ENCODE peak calls at places on chromosomes 4 and X, in eight cellular contexts. X is prostate gland, G is AG09309, M is IMR-90, V is mammary epithelial cell, I is heart right ventricle, P is tibial nerve, O is fibroblast of the aortic adventitia. K is an unnamed sample.

GRCh38 chrX:12206413-12206812 is 68.1 kb downstream of the FRMPD4 start:
- DNase-seq in V (peak), I (no peak), G (no peak), X (no peak), P (no peak), O (no peak), M (no peak), K (no peak)

GRCh38 chr4:40211224-40212185 is 14.7 kb downstream of the RHOH start:
- DNase-seq in M (peak), X (no peak), G (no peak), V (no peak), I (no peak), O (no peak), P (no peak), K (no peak)

GRCh38 chrX:87525771-87526229 is 8.2 kb downstream of the KLHL4 start:
- DNase-seq in G (no peak), V (peak), P (no peak), M (peak), O (peak), I (no peak), X (no peak), K (peak)

GRCh38 chr4:104859601-104860000 is 287.1 kb upstream of the TET2 start:
- DNase-seq in X (no peak), V (no peak), P (no peak), I (no peak), G (no peak), M (no peak), O (no peak), K (no peak)

GRCh38 chr4:145375416-145375815 is 106.2 kb upstream of the SMAD1 start:
- DNase-seq in O (no peak), X (no peak), P (no peak), I (no peak), G (no peak), M (no peak), V (no peak), K (no peak)

GRCh38 chr4:153497988-153498967 is 32.1 kb downstream of the TMEM131L start:
- DNase-seq in O (peak), M (peak), V (no peak), I (no peak), P (no peak), G (peak), X (no peak), K (no peak)

GRCh38 chr4:55491486-55491885 is 55.2 kb downstream of the CLOCK start:
- DNase-seq in V (no peak), I (no peak), M (peak), X (no peak), G (no peak), P (no peak), O (peak), K (no peak)

GRCh38 chr4:3630934-3631585 is 98.8 kb upstream of the LRPAP1 start:
- DNase-seq in X (no peak), O (no peak), V (no peak), G (no peak), M (no peak), P (no peak), I (no peak), K (no peak)

GRCh38 chr4:152104286-152104685 is 343.5 kb upstream of the GATB start:
- DNase-seq in I (no peak), G (no peak), X (no peak), V (no peak), O (no peak), M (no peak), P (no peak), K (no peak)

GRCh38 chr4:8829584-8829983 is 42.1 kb downstream of the HMX1 start:
- DNase-seq in V (no peak), I (no peak), O (no peak), P (no peak), G (no peak), M (no peak), X (no peak), K (no peak)

GRCh38 chr4:71027611-71028010 is 34.2 kb downstream of the DCK start:
- DNase-seq in M (no peak), V (no peak), X (no peak), G (no peak), I (no peak), P (no peak), O (no peak), K (no peak)

GRCh38 chr4:118120120-118120760 is 86.0 kb downstream of the NDST3 start:
- DNase-seq in X (no peak), M (no peak), I (no peak), G (no peak), V (no peak), O (no peak), P (no peak), K (no peak)

GRCh38 chr4:2096073-2096609 is 37.0 kb downstream of the NAT8L start:
- DNase-seq in V (peak), I (no peak), M (no peak), P (no peak), O (no peak), G (no peak), X (no peak), K (peak)

GRCh38 chrX:21493226-21493850 is 119.1 kb downstream of the CNKSR2 start:
- DNase-seq in P (no peak), X (no peak), V (peak), I (no peak), G (no peak), O (peak), M (peak), K (no peak)

GRCh38 chrX:102995316-102995715 is 58.2 kb downstream of the RAB40AL start:
- DNase-seq in O (peak), M (no peak), G (no peak), X (no peak), V (no peak), P (no peak), I (no peak), K (no peak)

GRCh38 chr4:139223682-139224317 is 46.8 kb upstream of the ELF2 start:
- DNase-seq in P (peak), I (peak), X (no peak), G (no peak), M (peak), V (peak), O (peak), K (peak)

GRCh38 chr4:123438031-123438430 is 41.4 kb downstream of the SPRY1 start:
- DNase-seq in M (no peak), I (no peak), P (no peak), X (peak), V (no peak), O (peak), G (no peak), K (peak)

GRCh38 chrX:125407314-125407713 is 87.6 kb downstream of the TEX13C start:
- DNase-seq in V (no peak), M (no peak), X (no peak), P (no peak), I (no peak), O (no peak), G (no peak), K (no peak)

GRCh38 chr4:182022899-182023298 is 220.3 kb upstream of the TENM3 start:
- DNase-seq in O (no peak), G (no peak), I (no peak), P (no peak), M (peak), X (no peak), V (no peak), K (no peak)

GRCh38 chr4:37400326-37400881 is 155.9 kb downstream of the NWD2 start:
- DNase-seq in P (no peak), G (no peak), I (no peak), M (no peak), O (no peak), X (no peak), V (no peak), K (no peak)

GRCh38 chr4:123399638-123400358 is 3.2 kb downstream of the SPRY1 start:
- DNase-seq in M (no peak), X (peak), G (no peak), P (peak), O (peak), V (peak), I (peak), K (peak)

GRCh38 chr4:47471064-47471463 is 7.6 kb upstream of the COMMD8 start:
- DNase-seq in X (no peak), G (no peak), P (no peak), M (no peak), V (no peak), O (no peak), I (no peak), K (no peak)

GRCh38 chrX:19372170-19373033 is 28.7 kb downstream of the PDHA1 start:
- DNase-seq in O (peak), M (peak), P (peak), G (no peak), V (peak), X (peak), I (peak), K (peak)

GRCh38 chrX:110180176-110180927 is 137.5 kb downstream of the AMMECR1 start:
- DNase-seq in O (peak), I (peak), V (peak), X (no peak), M (peak), G (peak), P (no peak), K (peak)

GRCh38 chr4:139564502-139564901 is 8.5 kb upstream of the SETD7 start:
- DNase-seq in V (no peak), I (no peak), G (no peak), X (no peak), P (no peak), O (no peak), M (no peak), K (no peak)

DNA sequence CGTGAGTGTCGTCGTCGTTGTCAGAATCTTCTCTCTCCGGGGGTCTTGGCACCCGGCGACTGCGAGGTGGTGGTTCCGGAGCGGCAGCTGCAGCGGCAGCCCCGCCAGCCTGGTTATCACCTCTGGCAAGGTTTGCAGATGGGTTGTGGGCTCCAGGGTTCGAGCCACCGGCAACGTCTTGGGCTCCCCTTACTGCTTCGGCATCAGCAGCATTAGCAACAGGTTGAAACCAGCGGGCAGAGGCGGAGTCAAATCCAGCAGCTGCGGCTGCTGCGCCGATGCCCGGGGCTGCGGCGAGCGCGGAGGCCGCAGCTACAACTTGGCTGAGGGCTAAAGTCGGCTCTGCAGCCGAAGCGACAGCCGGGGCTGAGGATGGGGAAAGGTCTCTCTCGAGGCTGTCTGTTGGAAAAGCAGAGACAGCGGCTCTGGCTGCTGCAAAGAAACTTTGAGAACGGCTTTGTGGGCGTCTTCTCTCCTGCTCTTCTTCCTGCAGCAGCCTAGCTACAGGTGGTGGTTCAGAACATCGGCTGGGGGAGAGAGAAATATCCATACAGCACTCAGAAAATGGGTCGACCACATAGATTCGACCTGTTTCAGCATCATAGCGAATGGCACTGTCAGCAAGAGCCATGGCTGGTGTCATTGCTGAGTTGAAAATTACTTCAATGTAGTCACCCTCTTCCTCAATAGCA is 3.6 kb downstream of the IRS4 start:
- DNase-seq in O (no peak), V (no peak), G (no peak), I (no peak), M (no peak), P (no peak), X (no peak), K (peak)
- H3K4me3 ChIP-seq in O (no peak), V (no peak), G (no peak), I (no peak), M (no peak), P (no peak), X (no peak), K (no peak)

GRCh38 chr4:14837860-14838259 is 164.4 kb upstream of the CPEB2 start:
- DNase-seq in P (no peak), O (no peak), V (no peak), X (no peak), M (no peak), G (no peak), I (no peak), K (no peak)
- TF ChIP-seq CTCF in P (no peak), O (no peak), V (no peak), X (no peak), M (no peak), G (no peak), I (no peak), K (no peak)

GRCh38 chrX:131792789-131793462 is 230.2 kb upstream of the STK26 start:
- DNase-seq in X (no peak), M (peak), P (no peak), G (peak), O (peak), I (peak), V (peak), K (no peak)
- H3K4me3 ChIP-seq in X (no peak), M (peak), P (no peak), G (peak), O (peak), I (peak), V (peak), K (no peak)

GRCh38 chr4:43781125-43781524 is 667.5 kb downstream of the KCTD8 start:
- DNase-seq in G (no peak), O (no peak), M (no peak), V (no peak), X (no peak), P (no peak), I (no peak), K (no peak)

GRCh38 chr4:43778187-43778915 is 670.3 kb downstream of the KCTD8 start:
- DNase-seq in O (no peak), P (no peak), G (no peak), X (no peak), V (no peak), I (no peak), M (no peak), K (no peak)

GRCh38 chr4:43776371-43776770 is 672.2 kb downstream of the KCTD8 start:
- DNase-seq in X (no peak), G (no peak), O (peak), P (no peak), V (no peak), I (no peak), M (peak), K (peak)
- TF ChIP-seq CTCF in X (no peak), G (no peak), O (no peak), P (peak), V (peak), I (no peak), M (peak), K (peak)

GRCh38 chrX:52504551-52504950 is 8.9 kb downstream of the XAGE1A start:
- DNase-seq in M (no peak), P (no peak), I (no peak), G (no peak), V (no peak), X (no peak), O (no peak), K (no peak)
- H3K4me3 ChIP-seq in M (no peak), P (no peak), I (no peak), G (no peak), V (no peak), X (no peak), O (no peak), K (no peak)

GRCh38 chr4:13857397-13857796 is 229.9 kb upstream of the BOD1L1 start:
- DNase-seq in X (no peak), M (no peak), O (no peak), V (no peak), I (no peak), P (no peak), G (no peak), K (no peak)
- TF ChIP-seq CTCF in X (no peak), M (no peak), O (no peak), V (no peak), I (no peak), P (no peak), G (no peak), K (no peak)